ENCODE peak calls at places on chromosomes 3 and 15, in six cellular contexts. One of them, this sample, is unnamed.

GRCh38 chr15:59997070-59997701 is 6.9 kb upstream of the FOXB1 start:
- DNase-seq in right cardiac atrium: peak
- DNase-seq in naive thymus-derived CD4-positive, alpha-beta T cell: no peak
- DNase-seq in H9: peak
- DNase-seq in lung: no peak
- DNase-seq in brain microvascular endothelial cell: no peak
- DNase-seq in this sample: no peak

GRCh38 chr3:146100180-146100579 is 60.8 kb downstream of the PLOD2 start:
- DNase-seq in right cardiac atrium: no peak
- DNase-seq in naive thymus-derived CD4-positive, alpha-beta T cell: no peak
- DNase-seq in H9: no peak
- DNase-seq in lung: no peak
- DNase-seq in brain microvascular endothelial cell: no peak
- DNase-seq in this sample: no peak

GRCh38 chr3:188595890-188596376 is 442.0 kb downstream of the LPP start:
- DNase-seq in right cardiac atrium: no peak
- DNase-seq in naive thymus-derived CD4-positive, alpha-beta T cell: no peak
- DNase-seq in H9: no peak
- DNase-seq in lung: no peak
- DNase-seq in brain microvascular endothelial cell: no peak
- DNase-seq in this sample: no peak

GRCh38 chr3:62445267-62445666 is 71.9 kb upstream of the FEZF2 start:
- DNase-seq in right cardiac atrium: no peak
- DNase-seq in naive thymus-derived CD4-positive, alpha-beta T cell: peak
- DNase-seq in H9: no peak
- DNase-seq in lung: no peak
- DNase-seq in brain microvascular endothelial cell: no peak
- DNase-seq in this sample: no peak

GRCh38 chr15:79248183-79248582 is 34.3 kb upstream of the ANKRD34C start:
- DNase-seq in right cardiac atrium: no peak
- DNase-seq in naive thymus-derived CD4-positive, alpha-beta T cell: no peak
- DNase-seq in H9: no peak
- DNase-seq in lung: no peak
- DNase-seq in brain microvascular endothelial cell: no peak
- DNase-seq in this sample: no peak

GRCh38 chr3:168952551-168952950 is 711.0 kb downstream of the MECOM start:
- DNase-seq in right cardiac atrium: no peak
- DNase-seq in naive thymus-derived CD4-positive, alpha-beta T cell: no peak
- DNase-seq in H9: no peak
- DNase-seq in lung: no peak
- DNase-seq in brain microvascular endothelial cell: no peak
- DNase-seq in this sample: no peak

GRCh38 chr3:117355566-117355965 is 646.0 kb downstream of the TUSC7 start:
- DNase-seq in right cardiac atrium: no peak
- DNase-seq in naive thymus-derived CD4-positive, alpha-beta T cell: no peak
- DNase-seq in H9: peak
- DNase-seq in lung: no peak
- DNase-seq in brain microvascular endothelial cell: no peak
- DNase-seq in this sample: peak

GRCh38 chr3:15290731-15291130 is 41.7 kb downstream of the SH3BP5 start:
- DNase-seq in right cardiac atrium: no peak
- DNase-seq in naive thymus-derived CD4-positive, alpha-beta T cell: no peak
- DNase-seq in H9: no peak
- DNase-seq in lung: no peak
- DNase-seq in brain microvascular endothelial cell: no peak
- DNase-seq in this sample: no peak

GRCh38 chr3:126911162-126912026 is 71.5 kb upstream of the PLXNA1 start:
- DNase-seq in right cardiac atrium: peak
- DNase-seq in naive thymus-derived CD4-positive, alpha-beta T cell: no peak
- DNase-seq in H9: peak
- DNase-seq in lung: peak
- DNase-seq in brain microvascular endothelial cell: peak
- DNase-seq in this sample: no peak

GRCh38 chr3:133711013-133711412 is 35.2 kb upstream of the TF start:
- DNase-seq in right cardiac atrium: no peak
- DNase-seq in naive thymus-derived CD4-positive, alpha-beta T cell: no peak
- DNase-seq in H9: no peak
- DNase-seq in lung: no peak
- DNase-seq in brain microvascular endothelial cell: no peak
- DNase-seq in this sample: no peak

GRCh38 chr3:189108032-189108431 is 63.7 kb upstream of the TPRG1 start:
- DNase-seq in right cardiac atrium: no peak
- DNase-seq in naive thymus-derived CD4-positive, alpha-beta T cell: no peak
- DNase-seq in H9: no peak
- DNase-seq in lung: no peak
- DNase-seq in brain microvascular endothelial cell: no peak
- DNase-seq in this sample: no peak

GRCh38 chr15:58115692-58116091 is 22.5 kb upstream of the AQP9 start:
- DNase-seq in right cardiac atrium: no peak
- DNase-seq in naive thymus-derived CD4-positive, alpha-beta T cell: no peak
- DNase-seq in H9: no peak
- DNase-seq in lung: no peak
- DNase-seq in brain microvascular endothelial cell: no peak
- DNase-seq in this sample: no peak

GRCh38 chr3:27963519-27963918 is 241.4 kb upstream of the EOMES start:
- DNase-seq in right cardiac atrium: no peak
- DNase-seq in naive thymus-derived CD4-positive, alpha-beta T cell: no peak
- DNase-seq in H9: no peak
- DNase-seq in lung: no peak
- DNase-seq in brain microvascular endothelial cell: no peak
- DNase-seq in this sample: no peak

GRCh38 chr3:152241142-152242067 is 27.3 kb upstream of the MBNL1 start:
- DNase-seq in right cardiac atrium: no peak
- DNase-seq in naive thymus-derived CD4-positive, alpha-beta T cell: no peak
- DNase-seq in H9: no peak
- DNase-seq in lung: no peak
- DNase-seq in brain microvascular endothelial cell: no peak
- DNase-seq in this sample: no peak

GRCh38 chr15:35437157-35437556 is 108.8 kb downstream of the DPH6 start:
- DNase-seq in right cardiac atrium: no peak
- DNase-seq in naive thymus-derived CD4-positive, alpha-beta T cell: no peak
- DNase-seq in H9: peak
- DNase-seq in lung: no peak
- DNase-seq in brain microvascular endothelial cell: no peak
- DNase-seq in this sample: no peak

GRCh38 chr3:126539558-126540250 is 15.7 kb downstream of the CHST13 start:
- DNase-seq in right cardiac atrium: no peak
- DNase-seq in naive thymus-derived CD4-positive, alpha-beta T cell: no peak
- DNase-seq in H9: peak
- DNase-seq in lung: no peak
- DNase-seq in brain microvascular endothelial cell: no peak
- DNase-seq in this sample: no peak

GRCh38 chr3:129195731-129196256 is 12.1 kb upstream of the CNBP start:
- DNase-seq in right cardiac atrium: peak
- DNase-seq in naive thymus-derived CD4-positive, alpha-beta T cell: no peak
- DNase-seq in H9: no peak
- DNase-seq in lung: peak
- DNase-seq in brain microvascular endothelial cell: peak
- DNase-seq in this sample: no peak

GRCh38 chr3:48432411-48433371 is 2.8 kb upstream of the PLXNB1 start:
- DNase-seq in right cardiac atrium: peak
- DNase-seq in naive thymus-derived CD4-positive, alpha-beta T cell: no peak
- DNase-seq in H9: peak
- DNase-seq in lung: no peak
- DNase-seq in brain microvascular endothelial cell: no peak
- DNase-seq in this sample: no peak

GRCh38 chr15:39539973-39540558 is 40.8 kb upstream of the THBS1 start:
- DNase-seq in right cardiac atrium: no peak
- DNase-seq in naive thymus-derived CD4-positive, alpha-beta T cell: no peak
- DNase-seq in H9: no peak
- DNase-seq in lung: no peak
- DNase-seq in brain microvascular endothelial cell: no peak
- DNase-seq in this sample: no peak

GRCh38 chr3:354433-354832 is 157.9 kb downstream of the CHL1 start:
- DNase-seq in right cardiac atrium: no peak
- DNase-seq in naive thymus-derived CD4-positive, alpha-beta T cell: no peak
- DNase-seq in H9: peak
- DNase-seq in lung: peak
- DNase-seq in brain microvascular endothelial cell: peak
- DNase-seq in this sample: no peak

GRCh38 chr3:110995461-110996226 is 76.0 kb upstream of the NECTIN3 start:
- DNase-seq in right cardiac atrium: no peak
- DNase-seq in naive thymus-derived CD4-positive, alpha-beta T cell: no peak
- DNase-seq in H9: no peak
- DNase-seq in lung: no peak
- DNase-seq in brain microvascular endothelial cell: peak
- DNase-seq in this sample: no peak

GRCh38 chr3:27976933-27977332 is 254.8 kb upstream of the EOMES start:
- DNase-seq in right cardiac atrium: no peak
- DNase-seq in naive thymus-derived CD4-positive, alpha-beta T cell: no peak
- DNase-seq in H9: no peak
- DNase-seq in lung: no peak
- DNase-seq in brain microvascular endothelial cell: no peak
- DNase-seq in this sample: no peak

GRCh38 chr15:101303408-101303807 is 8.4 kb upstream of the SNRPA1 start:
- DNase-seq in right cardiac atrium: no peak
- DNase-seq in naive thymus-derived CD4-positive, alpha-beta T cell: no peak
- DNase-seq in H9: no peak
- DNase-seq in lung: no peak
- DNase-seq in brain microvascular endothelial cell: no peak
- DNase-seq in this sample: no peak

GRCh38 chr3:127831723-127832172 is 9.4 kb upstream of the MGLL start:
- DNase-seq in right cardiac atrium: peak
- DNase-seq in naive thymus-derived CD4-positive, alpha-beta T cell: no peak
- DNase-seq in H9: peak
- DNase-seq in lung: peak
- DNase-seq in brain microvascular endothelial cell: no peak
- DNase-seq in this sample: no peak

GRCh38 chr15:49645937-49646336 is 25.1 kb downstream of the DTWD1 start:
- DNase-seq in right cardiac atrium: peak
- DNase-seq in naive thymus-derived CD4-positive, alpha-beta T cell: no peak
- DNase-seq in H9: no peak
- DNase-seq in lung: no peak
- DNase-seq in brain microvascular endothelial cell: peak
- DNase-seq in this sample: no peak

GRCh38 chr3:28328188-28329151 is 20.1 kb upstream of the ZCWPW2 start:
- DNase-seq in right cardiac atrium: no peak
- DNase-seq in naive thymus-derived CD4-positive, alpha-beta T cell: peak
- DNase-seq in H9: no peak
- DNase-seq in lung: no peak
- DNase-seq in brain microvascular endothelial cell: no peak
- DNase-seq in this sample: no peak

GRCh38 chr15:38853608-38854007 is 289.0 kb upstream of the RASGRP1 start:
- DNase-seq in right cardiac atrium: no peak
- DNase-seq in naive thymus-derived CD4-positive, alpha-beta T cell: peak
- DNase-seq in H9: peak
- DNase-seq in lung: no peak
- DNase-seq in brain microvascular endothelial cell: peak
- DNase-seq in this sample: no peak

GRCh38 chr3:180179562-180179961 is 142.8 kb upstream of the PEX5L start:
- DNase-seq in right cardiac atrium: no peak
- DNase-seq in naive thymus-derived CD4-positive, alpha-beta T cell: no peak
- DNase-seq in H9: no peak
- DNase-seq in lung: no peak
- DNase-seq in brain microvascular endothelial cell: no peak
- DNase-seq in this sample: no peak

GRCh38 chr3:167864559-167864887 is 129.0 kb downstream of the SERPINI1 start:
- DNase-seq in right cardiac atrium: no peak
- DNase-seq in naive thymus-derived CD4-positive, alpha-beta T cell: no peak
- DNase-seq in H9: no peak
- DNase-seq in lung: no peak
- DNase-seq in brain microvascular endothelial cell: peak
- DNase-seq in this sample: no peak

GRCh38 chr3:105862217-105862616 is 6.6 kb downstream of the CBLB start:
- DNase-seq in right cardiac atrium: no peak
- DNase-seq in naive thymus-derived CD4-positive, alpha-beta T cell: peak
- DNase-seq in H9: no peak
- DNase-seq in lung: no peak
- DNase-seq in brain microvascular endothelial cell: no peak
- DNase-seq in this sample: no peak

GRCh38 chr15:45728641-45729040 is 93.8 kb downstream of the SQOR start:
- DNase-seq in right cardiac atrium: no peak
- DNase-seq in naive thymus-derived CD4-positive, alpha-beta T cell: no peak
- DNase-seq in H9: no peak
- DNase-seq in lung: no peak
- DNase-seq in brain microvascular endothelial cell: no peak
- DNase-seq in this sample: no peak

GRCh38 chr3:190546881-190547510 is 33.1 kb downstream of the IL1RAP start:
- DNase-seq in right cardiac atrium: no peak
- DNase-seq in naive thymus-derived CD4-positive, alpha-beta T cell: no peak
- DNase-seq in H9: no peak
- DNase-seq in lung: no peak
- DNase-seq in brain microvascular endothelial cell: no peak
- DNase-seq in this sample: no peak

GRCh38 chr15:67118808-67119207 is 53.4 kb downstream of the SMAD3 start:
- DNase-seq in right cardiac atrium: no peak
- DNase-seq in naive thymus-derived CD4-positive, alpha-beta T cell: no peak
- DNase-seq in H9: no peak
- DNase-seq in lung: no peak
- DNase-seq in brain microvascular endothelial cell: no peak
- DNase-seq in this sample: no peak
- H3K27ac ChIP-seq in right cardiac atrium: no peak
- H3K27ac ChIP-seq in naive thymus-derived CD4-positive, alpha-beta T cell: no peak
- H3K27ac ChIP-seq in H9: no peak
- H3K27ac ChIP-seq in lung: no peak
- H3K27ac ChIP-seq in brain microvascular endothelial cell: peak
- H3K27ac ChIP-seq in this sample: no peak

GRCh38 chr3:45367451-45367850 is 20.9 kb upstream of the LARS2 start:
- DNase-seq in right cardiac atrium: no peak
- DNase-seq in naive thymus-derived CD4-positive, alpha-beta T cell: no peak
- DNase-seq in H9: no peak
- DNase-seq in lung: no peak
- DNase-seq in brain microvascular endothelial cell: peak
- DNase-seq in this sample: no peak
- H3K27ac ChIP-seq in right cardiac atrium: no peak
- H3K27ac ChIP-seq in naive thymus-derived CD4-positive, alpha-beta T cell: no peak
- H3K27ac ChIP-seq in H9: no peak
- H3K27ac ChIP-seq in lung: no peak
- H3K27ac ChIP-seq in brain microvascular endothelial cell: peak
- H3K27ac ChIP-seq in this sample: no peak

DNA sequence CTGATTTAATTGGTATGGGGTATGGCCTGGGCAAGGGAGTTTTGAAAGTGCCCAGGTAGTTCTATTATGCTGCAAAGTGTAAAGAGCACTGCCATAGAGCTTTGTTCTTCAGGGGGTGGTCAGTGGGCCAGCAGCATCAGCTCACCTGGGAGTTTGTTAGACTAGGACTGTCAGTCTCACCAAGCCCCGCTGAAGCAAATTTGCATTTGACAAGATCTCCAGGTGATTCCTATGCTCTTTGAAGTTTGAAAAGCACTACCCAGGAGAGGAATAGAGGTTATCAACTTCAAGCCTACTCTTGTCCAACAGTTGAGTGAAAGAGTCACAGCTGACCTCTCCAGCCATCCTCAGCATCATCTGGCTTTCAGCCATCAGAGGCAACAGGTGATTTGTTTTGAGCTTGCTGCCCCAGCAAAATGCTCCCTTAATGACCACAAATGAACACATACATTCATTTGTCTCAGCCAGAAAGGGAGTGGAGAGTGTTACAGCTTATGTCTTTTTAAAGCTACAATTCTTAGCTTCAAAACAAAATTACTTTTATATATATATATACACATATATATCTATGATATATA is 8.0 kb downstream of the ZSCAN2 start:
- DNase-seq in right cardiac atrium: no peak
- DNase-seq in naive thymus-derived CD4-positive, alpha-beta T cell: no peak
- DNase-seq in H9: no peak
- DNase-seq in lung: no peak
- DNase-seq in brain microvascular endothelial cell: no peak
- DNase-seq in this sample: no peak
- H3K27ac ChIP-seq in right cardiac atrium: no peak
- H3K27ac ChIP-seq in naive thymus-derived CD4-positive, alpha-beta T cell: no peak
- H3K27ac ChIP-seq in H9: no peak
- H3K27ac ChIP-seq in lung: no peak
- H3K27ac ChIP-seq in brain microvascular endothelial cell: no peak
- H3K27ac ChIP-seq in this sample: no peak

GRCh38 chr15:41945221-41945620 is 27.1 kb downstream of the EHD4 start:
- DNase-seq in right cardiac atrium: no peak
- DNase-seq in naive thymus-derived CD4-positive, alpha-beta T cell: no peak
- DNase-seq in H9: no peak
- DNase-seq in lung: no peak
- DNase-seq in brain microvascular endothelial cell: no peak
- DNase-seq in this sample: no peak
- H3K27ac ChIP-seq in right cardiac atrium: peak
- H3K27ac ChIP-seq in naive thymus-derived CD4-positive, alpha-beta T cell: no peak
- H3K27ac ChIP-seq in H9: no peak
- H3K27ac ChIP-seq in lung: peak
- H3K27ac ChIP-seq in brain microvascular endothelial cell: no peak
- H3K27ac ChIP-seq in this sample: no peak

This sample was measured in caudate nucleus.